ENCODE peak calls at places on chromosome 18, in five cellular contexts. M, L, W, A and Q are unnamed samples.

GRCh38 chr18:70321616-70322015 is 32.8 kb downstream of the SOCS6 start:
- DNase-seq in A (no peak), L (no peak), M (no peak), W (no peak), Q (no peak)

GRCh38 chr18:9403795-9404564 is 69.4 kb downstream of the TWSG1 start:
- DNase-seq in L (no peak), W (peak; percentile 19), A (no peak), M (no peak), Q (no peak)

GRCh38 chr18:76491436-76491800 is 3.6 kb downstream of the ZNF516 start:
- DNase-seq in A (no peak), M (peak; percentile 74), L (no peak), W (peak; percentile 64), Q (no peak)

GRCh38 chr18:12630136-12630535 is 27.8 kb downstream of the SPIRE1 start:
- DNase-seq in L (no peak), M (no peak), A (no peak), W (peak; percentile 77), Q (no peak)

GRCh38 chr18:13375302-13376255 is 157.0 kb downstream of the LDLRAD4 start:
- DNase-seq in L (peak; percentile 64), W (peak; percentile 90), A (peak; percentile 93), M (peak; percentile 78), Q (peak; percentile 48)

GRCh38 chr18:74899554-74899953 is 301.9 kb downstream of the ZNF407 start:
- DNase-seq in A (no peak), M (peak; percentile 66), W (no peak), L (no peak), Q (no peak)

GRCh38 chr18:44939037-44939665 is 258.5 kb downstream of the SETBP1 start:
- DNase-seq in A (no peak), M (peak; percentile 18), L (no peak), W (peak; percentile 24), Q (no peak)

GRCh38 chr18:21702602-21703001 is 2.0 kb downstream of the ABHD3 start:
- DNase-seq in W (no peak), M (no peak), A (no peak), L (no peak), Q (no peak)

GRCh38 chr18:11183621-11184020 is 34.3 kb upstream of the PIEZO2 start:
- DNase-seq in A (no peak), L (no peak), M (no peak), W (peak; percentile 28), Q (no peak)

GRCh38 chr18:34977787-34978532 is 63.3 kb upstream of the MAPRE2 start:
- DNase-seq in L (no peak), A (peak; percentile 60), W (no peak), M (peak; percentile 23), Q (no peak)

GRCh38 chr18:72160504-72161445 is 383.4 kb downstream of the CBLN2 start:
- DNase-seq in M (peak; percentile 17), W (peak; percentile 39), A (no peak), L (no peak), Q (no peak)

GRCh38 chr18:39653221-39653620 is 2087.6 kb upstream of the CELF4 start:
- DNase-seq in L (no peak), W (peak; percentile 18), A (no peak), M (no peak), Q (no peak)

GRCh38 chr18:45402485-45403056 is 212.7 kb upstream of the SLC14A2 start:
- DNase-seq in L (no peak), W (peak; percentile 91), A (no peak), M (peak; percentile 68), Q (no peak)